ENCODE peak calls at places on chromosome 17, in six cellular contexts. F is Peyer's patch, T is dorsolateral prefrontal cortex, X is GM13976, L is AG09309, Q is OCI-LY7. P is an unnamed sample.

GRCh38 chr17:21160401-21160800 is 33.6 kb downstream of the DHRS7B start:
- DNase-seq in X (no peak), F (no peak), L (no peak), T (no peak), Q (no peak), P (no peak)

GRCh38 chr17:50027639-50028206 is 28.2 kb upstream of the ITGA3 start:
- DNase-seq in L (peak; percentile 63), X (peak; percentile 36), Q (no peak), T (no peak), F (no peak), P (peak; percentile 60)

GRCh38 chr17:2624292-2624731 is 30.9 kb downstream of the PAFAH1B1 start:
- DNase-seq in Q (peak; percentile 59), X (no peak), F (no peak), T (no peak), L (no peak), P (no peak)

GRCh38 chr17:64621772-64622171 is 40.3 kb downstream of the SMURF2 start:
- DNase-seq in X (no peak), T (no peak), Q (no peak), L (no peak), F (no peak), P (no peak)

GRCh38 chr17:42248351-42249179 is 27.6 kb downstream of the STAT5B start:
- DNase-seq in X (peak; percentile 76), T (peak; percentile 90), F (no peak), L (peak; percentile 67), Q (peak; percentile 86), P (peak; percentile 84)

GRCh38 chr17:82627827-82628226 is 20.4 kb downstream of the WDR45B start:
- DNase-seq in Q (no peak), X (no peak), T (no peak), L (no peak), F (no peak), P (no peak)

GRCh38 chr17:56034120-56034757 is 119.0 kb upstream of the ANKFN1 start:
- DNase-seq in T (no peak), F (no peak), X (no peak), L (no peak), Q (no peak), P (no peak)

GRCh38 chr17:66241839-66242238 is 12.6 kb upstream of the APOH start:
- DNase-seq in Q (no peak), T (no peak), F (no peak), L (no peak), X (no peak), P (no peak)

GRCh38 chr17:6239237-6239798 is 169.1 kb downstream of the WSCD1 start:
- DNase-seq in Q (no peak), T (no peak), F (no peak), X (no peak), L (no peak), P (no peak)

GRCh38 chr17:57247913-57248312 is 8.4 kb upstream of the MSI2 start:
- DNase-seq in X (no peak), Q (no peak), L (no peak), T (no peak), F (no peak), P (no peak)
- TF ChIP-seq CTCF in X (no peak), Q (no peak), L (no peak), T (no peak), F (no peak), P (no peak)

DNA sequence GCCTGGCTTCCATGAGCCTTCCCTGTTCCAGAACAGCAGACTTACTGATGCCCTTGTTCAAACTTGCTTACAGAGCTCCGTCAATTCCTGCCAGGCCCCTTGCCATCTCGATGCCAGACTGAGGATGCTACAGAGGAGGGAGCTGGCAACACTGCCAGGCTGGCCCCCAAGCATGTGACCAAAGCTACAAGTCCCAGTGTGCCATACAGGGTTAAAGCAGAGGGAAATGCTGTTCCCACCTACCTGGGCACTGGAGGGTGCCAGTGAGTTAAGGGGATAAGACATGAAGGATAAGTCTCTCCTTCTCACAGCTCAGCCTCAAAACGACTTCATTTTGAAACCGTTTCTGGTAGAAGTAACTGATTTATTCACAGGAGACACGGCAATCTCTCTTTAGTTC is 33.5 kb upstream of the SREBF1 start:
- DNase-seq in Q (peak; percentile 12), L (no peak), T (no peak), X (no peak), F (no peak), P (no peak)
- TF ChIP-seq CTCF in Q (peak; percentile 54), L (no peak), T (no peak), X (no peak), F (no peak), P (no peak)

GRCh38 chr17:80477647-80478478 is 1.5 kb upstream of the NPTX1 start:
- DNase-seq in T (peak; percentile 58), Q (no peak), X (peak; percentile 72), L (no peak), F (no peak), P (no peak)
- TF ChIP-seq CTCF in T (peak; percentile 32), Q (no peak), X (peak; percentile 16), L (peak; percentile 69), F (peak; percentile 31), P (peak; percentile 58)

DNA sequence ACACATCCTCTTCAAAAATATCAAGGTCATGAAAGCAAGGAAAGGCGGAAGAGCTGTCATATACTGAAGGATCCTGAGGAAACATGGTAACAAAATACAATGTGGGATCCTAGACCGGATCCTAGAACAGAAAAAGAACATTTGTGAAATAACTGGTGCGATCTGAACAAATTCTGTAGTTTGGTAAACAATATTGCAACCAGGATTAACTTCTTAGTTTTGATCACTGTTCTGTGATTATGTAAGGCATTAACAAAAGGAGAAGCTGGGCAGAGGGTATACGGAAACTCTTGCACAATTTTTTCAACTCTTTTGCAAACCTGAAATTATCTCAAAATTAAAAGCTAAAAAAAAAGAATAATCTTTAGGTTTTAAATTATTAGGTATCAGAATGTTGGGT is 109.7 kb downstream of the TRIM37 start:
- DNase-seq in X (no peak), Q (no peak), F (no peak), T (no peak), L (no peak), P (no peak)
- TF ChIP-seq CTCF in X (no peak), Q (no peak), F (no peak), T (no peak), L (no peak), P (no peak)

DNA sequence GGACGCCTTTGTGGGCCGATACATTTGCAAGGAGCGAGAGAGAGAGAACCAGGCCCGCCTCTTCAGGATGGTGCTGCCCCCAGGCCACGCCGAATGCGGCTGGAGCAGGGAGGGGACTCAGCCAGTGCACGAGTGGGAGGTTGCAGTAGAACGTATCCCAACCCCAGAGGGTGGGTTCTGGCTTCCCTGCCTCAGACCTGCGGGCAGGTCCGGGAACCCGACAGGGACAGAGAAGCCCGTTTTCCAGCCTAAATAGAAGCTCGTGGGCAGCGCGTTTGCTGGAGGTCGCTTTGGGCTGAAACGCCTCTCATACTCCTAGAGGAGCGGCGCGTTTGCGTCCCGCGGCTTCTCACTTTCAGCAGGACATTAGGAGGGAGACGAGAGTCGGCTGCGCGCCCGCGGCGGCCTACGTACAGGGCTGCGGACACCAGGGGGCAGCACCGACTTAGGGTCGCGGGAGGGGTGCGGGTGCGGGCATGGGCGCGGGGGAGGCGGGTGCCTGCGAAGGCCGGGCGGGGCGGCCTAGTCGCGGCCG is 11.0 kb downstream of the TBX2 start:
- DNase-seq in X (peak; percentile 78), T (peak; percentile 49), L (no peak), F (peak; percentile 83), Q (peak; percentile 76), P (peak; percentile 80)
- TF ChIP-seq CTCF in X (peak; percentile 52), T (no peak), L (peak; percentile 56), F (peak; percentile 34), Q (peak; percentile 75), P (peak; percentile 56)

GRCh38 chr17:37736428-37736827 is 8.4 kb downstream of the HNF1B start:
- DNase-seq in F (no peak), T (no peak), L (no peak), Q (no peak), X (no peak), P (no peak)

GRCh38 chr17:37737971-37738370 is 6.9 kb downstream of the HNF1B start:
- DNase-seq in L (no peak), X (no peak), Q (no peak), F (no peak), T (no peak), P (no peak)

GRCh38 chr17:37735165-37735564 is 9.7 kb downstream of the HNF1B start:
- DNase-seq in L (no peak), Q (no peak), X (no peak), T (no peak), F (no peak), P (no peak)

GRCh38 chr17:37740861-37741260 is 4.0 kb downstream of the HNF1B start:
- DNase-seq in L (no peak), F (no peak), Q (no peak), X (no peak), T (no peak), P (no peak)

DNA sequence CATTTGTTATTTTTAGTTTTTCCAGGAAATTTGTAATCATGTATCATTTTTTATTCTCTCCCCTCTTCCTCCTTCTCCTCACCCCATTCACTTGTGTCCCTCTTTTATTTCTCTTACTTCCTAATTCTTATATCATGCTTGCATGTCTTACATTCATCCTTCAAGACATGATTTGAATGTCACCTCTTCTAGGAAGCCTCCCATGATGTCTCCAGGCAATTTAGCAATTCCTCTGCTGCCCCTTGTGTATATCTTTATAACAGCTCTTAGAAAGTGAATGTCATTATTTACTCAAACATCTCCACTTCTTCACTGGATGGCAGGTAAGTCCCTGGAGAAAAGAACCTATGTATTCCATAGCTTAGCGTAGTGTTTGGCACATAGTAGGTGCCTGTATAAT is 7.8 kb downstream of the HNF1B start:
- DNase-seq in L (no peak), X (no peak), Q (no peak), F (no peak), T (no peak), P (no peak)
- TF ChIP-seq CTCF in L (peak; percentile 21), X (no peak), Q (peak; percentile 31), F (peak; percentile 33), T (no peak), P (no peak)

DNA sequence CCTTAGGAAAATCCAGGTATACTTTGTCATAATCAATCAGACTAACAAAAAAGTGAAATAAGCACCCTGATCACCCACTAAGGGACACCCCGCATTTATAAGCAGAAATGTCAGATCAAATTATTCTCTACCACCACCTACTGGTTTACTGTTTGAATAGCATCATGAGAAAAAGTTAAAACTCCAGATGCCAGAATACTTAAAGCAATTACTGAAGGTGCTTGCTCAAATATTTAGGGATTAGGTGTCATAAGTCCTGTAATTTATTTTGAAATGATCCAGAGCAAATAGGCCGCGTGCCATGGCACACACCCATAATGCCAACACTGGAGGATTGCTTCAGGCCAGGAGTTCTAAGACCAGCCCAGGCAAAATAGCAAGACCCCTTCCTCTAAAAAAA is 2.3 kb downstream of the TOP2A start:
- DNase-seq in F (no peak), T (no peak), Q (peak; percentile 63), L (peak; percentile 13), X (peak; percentile 47), P (peak; percentile 30)
- TF ChIP-seq CTCF in F (peak; percentile 81), T (peak; percentile 46), Q (peak; percentile 83), L (peak; percentile 53), X (peak; percentile 36), P (peak; percentile 63)